ENCODE peak calls at places on chromosomes 13 and 19, in four cellular contexts. T is fibroblast of villous mesenchyme, Q is NB4, Z is Peyer's patch. O is an unnamed sample.

GRCh38 chr13:26727122-26727521 is 33.5 kb downstream of the GPR12 start:
- DNase-seq in T (no peak), Q (no peak), Z (no peak), O (no peak)

GRCh38 chr19:17296278-17296677 is 6.9 kb downstream of the ABHD8 start:
- DNase-seq in Z (no peak), Q (peak), T (peak), O (peak)

GRCh38 chr13:21034602-21035190 is 26.7 kb downstream of the LATS2 start:
- DNase-seq in Q (peak), T (peak), Z (no peak), O (peak)

GRCh38 chr13:110396476-110396875 is 89.4 kb downstream of the COL4A2 start:
- DNase-seq in Q (no peak), Z (no peak), T (no peak), O (peak)

GRCh38 chr13:76523740-76524382 is 362.3 kb downstream of the KCTD12 start:
- DNase-seq in T (no peak), Z (no peak), Q (no peak), O (no peak)

GRCh38 chr13:46405457-46405856 is 18.4 kb upstream of the RUBCNL start:
- DNase-seq in Q (peak), T (no peak), Z (no peak), O (no peak)

GRCh38 chr13:67061750-67062149 is 168.4 kb downstream of the PCDH9 start:
- DNase-seq in Q (no peak), T (no peak), Z (no peak), O (peak)

GRCh38 chr13:40132249-40132648 is 476.8 kb downstream of the COG6 start:
- DNase-seq in Q (no peak), T (no peak), Z (no peak), O (no peak)

GRCh38 chr13:111341886-111342285 is 21.4 kb downstream of the TEX29 start:
- DNase-seq in Z (no peak), T (no peak), Q (no peak), O (no peak)

GRCh38 chr19:29385191-29385795 is 140.5 kb upstream of the VSTM2B start:
- DNase-seq in T (no peak), Q (no peak), Z (no peak), O (no peak)

GRCh38 chr13:44220948-44221347 is 152.7 kb upstream of the SERP2 start:
- DNase-seq in Q (no peak), Z (no peak), T (no peak), O (no peak)

GRCh38 chr13:112588490-112589297 is 741 bp upstream of the TUBGCP3 start:
- DNase-seq in T (no peak), Q (peak), Z (no peak), O (no peak)

GRCh38 chr19:13526552-13526951 is 20.3 kb upstream of the CACNA1A start:
- DNase-seq in Z (no peak), Q (peak), T (no peak), O (peak)

GRCh38 chr19:11987405-11988231 is 22.8 kb downstream of the ZNF763 start:
- DNase-seq in Z (peak), T (peak), Q (peak), O (peak)

GRCh38 chr19:3555653-3556422 is 1.5 kb downstream of the MFSD12 start:
- DNase-seq in T (no peak), Q (no peak), Z (no peak), O (no peak)

GRCh38 chr19:7505288-7505681 is 10.6 kb upstream of the ZNF358 start:
- DNase-seq in Z (no peak), Q (no peak), T (no peak), O (no peak)

GRCh38 chr19:1747285-1748114 is 5.8 kb upstream of the ONECUT3 start:
- DNase-seq in Z (no peak), Q (peak), T (peak), O (peak)

GRCh38 chr13:98332691-98333090 is 155.6 kb upstream of the RNF113B start:
- DNase-seq in Z (no peak), Q (no peak), T (no peak), O (no peak)

GRCh38 chr19:34499155-34499834 is 17.7 kb downstream of the WTIP start:
- DNase-seq in Z (no peak), Q (no peak), T (no peak), O (no peak)

GRCh38 chr19:3556978-3557460 is 367 bp downstream of the MFSD12 start:
- DNase-seq in Z (peak), T (peak), Q (peak), O (no peak)

GRCh38 chr19:28963481-28964245 is 249.3 kb downstream of the UQCRFS1 start:
- DNase-seq in T (no peak), Q (no peak), Z (no peak), O (no peak)

GRCh38 chr19:16585808-16586476 is 13.7 kb upstream of the SLC35E1 start:
- DNase-seq in Z (peak), T (no peak), Q (peak), O (no peak)

GRCh38 chr13:105196052-105196451 is 1339.4 kb downstream of the EFNB2 start:
- DNase-seq in Z (no peak), T (peak), Q (peak), O (no peak)

GRCh38 chr19:49543032-49543431 is 15.2 kb downstream of the RCN3 start:
- DNase-seq in Z (no peak), T (no peak), Q (no peak), O (no peak)

GRCh38 chr19:7861619-7862412 is 12.4 kb downstream of the PRR36 start:
- DNase-seq in Q (no peak), T (no peak), Z (no peak), O (no peak)

GRCh38 chr19:15595069-15595468 is 19.9 kb upstream of the CYP4F8 start:
- DNase-seq in Q (peak), Z (no peak), T (no peak), O (peak)

GRCh38 chr13:102856603-102857002 is 10.8 kb downstream of the ERCC5 start:
- DNase-seq in Q (no peak), Z (no peak), T (no peak), O (peak)

GRCh38 chr19:54136086-54136863 is 1.3 kb upstream of the CNOT3 start:
- DNase-seq in Q (no peak), Z (peak), T (no peak), O (peak)

GRCh38 chr13:36352350-36352749 is 6.2 kb upstream of the SPART start:
- DNase-seq in Q (no peak), Z (no peak), T (no peak), O (peak)

GRCh38 chr13:95492044-95492801 is 60.3 kb upstream of the CLDN10 start:
- DNase-seq in Q (no peak), T (no peak), Z (no peak), O (no peak)

GRCh38 chr13:95547531-95548167 is 4.9 kb upstream of the CLDN10 start:
- DNase-seq in Z (no peak), T (no peak), Q (no peak), O (no peak)

GRCh38 chr13:94672400-94672799 is 39.9 kb downstream of the SOX21 start:
- DNase-seq in T (no peak), Q (no peak), Z (no peak), O (no peak)

GRCh38 chr19:48717059-48717395 is 2.5 kb downstream of the MAMSTR start:
- DNase-seq in T (no peak), Z (no peak), Q (no peak), O (peak)

GRCh38 chr19:43290568-43291359 is 21.4 kb upstream of the PSG9 start:
- DNase-seq in Z (no peak), Q (peak), T (peak), O (peak)

GRCh38 chr13:28451482-28452217 is 43.3 kb downstream of the FLT1 start:
- DNase-seq in Z (no peak), Q (no peak), T (no peak), O (no peak)

GRCh38 chr13:98791611-98792010 is 39.1 kb upstream of the SLC15A1 start:
- DNase-seq in Z (no peak), Q (no peak), T (no peak), O (no peak)

GRCh38 chr19:57905258-57905657 is 11.1 kb downstream of the ZNF417 start:
- DNase-seq in Z (no peak), Q (no peak), T (no peak), O (no peak)

GRCh38 chr19:4580021-4580901 is 20.8 kb upstream of the SEMA6B start:
- DNase-seq in Z (no peak), T (no peak), Q (no peak), O (no peak)

GRCh38 chr19:4580961-4581380 is 21.5 kb upstream of the SEMA6B start:
- DNase-seq in Q (no peak), Z (no peak), T (no peak), O (no peak)

GRCh38 chr19:4582980-4583842 is 23.7 kb upstream of the SEMA6B start:
- DNase-seq in Z (no peak), T (no peak), Q (no peak), O (no peak)

GRCh38 chr19:4581381-4582111 is 22.1 kb upstream of the SEMA6B start:
- DNase-seq in Z (no peak), Q (peak), T (no peak), O (no peak)

DNA sequence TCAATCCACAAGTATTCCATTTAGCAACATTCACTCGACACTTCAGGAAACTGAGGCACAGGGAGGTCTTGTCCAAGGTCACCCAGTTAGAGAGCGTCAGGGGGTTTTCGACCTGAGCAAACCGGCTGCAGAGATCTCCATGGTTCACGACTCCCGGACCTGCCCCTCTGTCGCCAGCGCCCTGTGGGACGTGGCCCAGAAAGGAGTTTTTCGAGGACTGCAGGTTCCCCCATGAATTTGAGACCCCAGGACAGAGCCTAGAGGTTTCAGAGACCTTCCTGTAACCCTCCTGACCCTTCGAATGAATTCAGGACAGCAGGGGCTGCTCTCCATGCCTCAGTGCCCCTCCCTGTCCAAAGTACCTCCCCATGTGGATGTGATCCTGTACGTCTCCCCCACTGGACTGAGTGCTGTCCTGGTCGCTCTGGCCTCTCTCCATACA is 22.6 kb upstream of the SEMA6B start:
- DNase-seq in Q (no peak), Z (no peak), T (no peak), O (no peak)
- H3K4me3 ChIP-seq in Q (no peak), Z (no peak), T (no peak), O (no peak)

GRCh38 chr13:43133792-43134191 is 110.4 kb downstream of the DNAJC15 start:
- DNase-seq in T (no peak), Z (no peak), Q (no peak), O (no peak)
- TF ChIP-seq CTCF in T (no peak), Z (no peak), Q (no peak), O (no peak)

GRCh38 chr13:83536153-83536552 is 346.1 kb downstream of the SLITRK1 start:
- DNase-seq in Q (no peak), T (no peak), Z (no peak), O (no peak)
- H3K4me3 ChIP-seq in Q (no peak), T (no peak), Z (no peak), O (no peak)

DNA sequence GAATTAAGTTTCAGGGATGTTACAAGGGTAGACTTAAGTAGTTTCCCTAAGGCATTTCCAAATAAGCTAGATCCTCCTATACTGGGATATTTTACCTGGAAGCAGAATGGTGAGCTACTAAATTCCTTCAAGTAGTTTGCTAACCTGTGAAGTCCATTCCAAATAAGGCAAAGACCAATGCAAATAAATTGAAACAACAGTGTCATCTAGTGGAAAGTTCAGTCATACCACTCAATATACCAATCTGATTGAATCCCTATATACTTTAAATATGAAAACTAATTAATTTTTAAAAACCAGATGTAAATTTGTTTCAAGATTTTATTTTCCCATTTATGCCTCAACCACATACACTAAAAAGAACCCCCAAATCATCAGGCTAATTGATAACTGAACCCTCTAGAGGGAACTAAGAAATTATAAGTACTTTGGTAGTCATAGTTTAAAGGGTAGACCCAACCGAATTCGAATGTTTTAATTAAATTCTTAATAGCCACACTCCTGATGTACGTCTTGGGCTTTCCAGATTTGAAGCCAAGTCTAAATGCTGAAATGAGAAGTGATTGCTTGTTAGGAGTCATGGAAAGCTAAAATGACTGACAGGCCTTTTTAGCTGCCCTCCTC is 223.7 kb downstream of the TBC1D4 start:
- DNase-seq in T (peak), Q (peak), Z (no peak), O (peak)
- TF ChIP-seq CTCF in T (peak), Q (peak), Z (peak), O (peak)

GRCh38 chr19:30450945-30451344 is 78.8 kb downstream of the ZNF536 start:
- DNase-seq in Q (no peak), Z (no peak), T (no peak), O (no peak)
- H3K4me3 ChIP-seq in Q (no peak), Z (peak), T (no peak), O (no peak)

GRCh38 chr19:45774765-45775164 is 5.7 kb upstream of the SIX5 start:
- DNase-seq in Z (no peak), T (no peak), Q (no peak), O (no peak)
- TF ChIP-seq CTCF in Z (peak), T (no peak), Q (no peak), O (no peak)